ENCODE peak calls at places on chromosomes 5 and 9, in four cellular contexts. X, E, B and V are unnamed samples.

GRCh38 chr5:76468625-76469410 is 65.7 kb downstream of the IQGAP2 start:
- DNase-seq in E (no peak), B (no peak), X (no peak), V (no peak)

GRCh38 chr5:178265746-178266145 is 33.1 kb upstream of the PHYKPL start:
- DNase-seq in E (no peak), X (no peak), B (no peak), V (peak)

GRCh38 chr5:71695561-71695960 is 23.5 kb upstream of the CARTPT start:
- DNase-seq in B (no peak), E (no peak), X (no peak), V (no peak)

GRCh38 chr5:180799902-180800801 is 2.5 kb downstream of the MGAT1 start:
- DNase-seq in E (no peak), X (no peak), B (no peak), V (no peak)

GRCh38 chr9:27933210-27934062 is 360.2 kb upstream of the C9orf72 start:
- DNase-seq in E (no peak), X (no peak), B (no peak), V (no peak)

GRCh38 chr5:44332360-44332971 is 56.8 kb downstream of the FGF10 start:
- DNase-seq in B (no peak), X (no peak), E (no peak), V (no peak)

GRCh38 chr9:117448066-117448465 is 33.2 kb upstream of the ASTN2 start:
- DNase-seq in B (no peak), E (no peak), X (no peak), V (no peak)

GRCh38 chr5:453725-454481 is 10.9 kb downstream of the EXOC3 start:
- DNase-seq in E (no peak), X (no peak), B (no peak), V (no peak)

GRCh38 chr9:95981741-95982390 is 106.4 kb downstream of the ERCC6L2 start:
- DNase-seq in E (no peak), X (no peak), B (no peak), V (no peak)